ENCODE peak calls at places on chromosomes 4 and X, in four cellular contexts. I is iris pigment epithelial cell; G is effector memory CD8-positive, alpha-beta T cell; L is naive thymus-derived CD8-positive, alpha-beta T cell. Q is an unnamed sample.

GRCh38 chr4:7391637-7392437 is 42.9 kb downstream of the PSAPL1 start:
- DNase-seq in L (no peak), G (no peak), I (no peak), Q (no peak)

GRCh38 chr4:23614284-23614892 is 275.5 kb downstream of the PPARGC1A start:
- DNase-seq in G (no peak), I (peak; percentile 6), L (no peak), Q (no peak)

GRCh38 chr4:8394125-8394524 is 46.4 kb downstream of the ACOX3 start:
- DNase-seq in I (peak; percentile 82), L (no peak), G (no peak), Q (no peak)

GRCh38 chrX:40502688-40503087 is 78.1 kb upstream of the ATP6AP2 start:
- DNase-seq in I (no peak), G (no peak), L (no peak), Q (no peak)

GRCh38 chr4:3873446-3874415 is 107.5 kb downstream of the ADRA2C start:
- DNase-seq in I (no peak), L (no peak), G (no peak), Q (no peak)

GRCh38 chr4:128322986-128323385 is 35.4 kb upstream of the PGRMC2 start:
- DNase-seq in G (no peak), L (no peak), I (peak; percentile 95), Q (no peak)

GRCh38 chrX:4560192-4560591 is 846.7 kb upstream of the PRKX start:
- DNase-seq in G (no peak), L (no peak), I (no peak), Q (no peak)

GRCh38 chr4:183765121-183765990 is 106.3 kb downstream of the TRAPPC11 start:
- DNase-seq in G (no peak), I (no peak), L (no peak), Q (no peak)

GRCh38 chrX:46758956-46759644 is at the start of gene SLC9A7:
- DNase-seq in I (peak; percentile 66), L (peak; percentile 79), G (peak; percentile 70), Q (peak; percentile 62)

GRCh38 chr4:127188847-127189246 is 443.9 kb upstream of the INTU start:
- DNase-seq in G (no peak), L (no peak), I (no peak), Q (no peak)

GRCh38 chr4:102598102-102598758 is 97.1 kb downstream of the NFKB1 start:
- DNase-seq in I (peak; percentile 48), G (no peak), L (no peak), Q (no peak)

GRCh38 chrX:132594129-132594528 is 105.3 kb upstream of the MBNL3 start:
- DNase-seq in L (no peak), G (no peak), I (no peak), Q (no peak)

GRCh38 chr4:152680988-152681731 is 1.4 kb upstream of the TMEM154 start:
- DNase-seq in L (no peak), I (peak; percentile 92), G (no peak), Q (no peak)

GRCh38 chr4:86092684-86093083 is 267.2 kb downstream of the MAPK10 start:
- DNase-seq in L (no peak), G (no peak), I (peak; percentile 91), Q (no peak)

GRCh38 chr4:152063301-152064235 is 302.8 kb upstream of the GATB start:
- DNase-seq in I (no peak), L (no peak), G (peak; percentile 62), Q (peak; percentile 43)

GRCh38 chr4:159191989-159192388 is 89.1 kb downstream of the RAPGEF2 start:
- DNase-seq in I (peak; percentile 87), G (no peak), L (no peak), Q (no peak)

GRCh38 chrX:28922106-28922505 is 334.9 kb downstream of the IL1RAPL1 start:
- DNase-seq in G (no peak), I (peak; percentile 30), L (no peak), Q (no peak)

GRCh38 chrX:118720058-118720707 is 7.2 kb upstream of the IL13RA1 start:
- DNase-seq in L (no peak), G (no peak), I (no peak), Q (no peak)

GRCh38 chr4:120843840-120844527 is 78.5 kb downstream of the PRDM5 start:
- DNase-seq in L (no peak), I (no peak), G (no peak), Q (no peak)

GRCh38 chrX:104319346-104319745 is 64.6 kb upstream of the ESX1 start:
- DNase-seq in G (no peak), I (no peak), L (no peak), Q (no peak)

GRCh38 chrX:154350429-154351182 is 23.8 kb downstream of the FLNA start:
- DNase-seq in G (no peak), L (no peak), I (no peak), Q (no peak)

GRCh38 chrX:23515028-23515427 is 152.3 kb upstream of the PRDX4 start:
- DNase-seq in L (no peak), G (no peak), I (no peak), Q (no peak)

GRCh38 chr4:78704317-78704716 is 71.8 kb upstream of the BMP2K start:
- DNase-seq in I (no peak), L (no peak), G (no peak), Q (no peak)

GRCh38 chrX:72280210-72280882 is 3.3 kb upstream of the RPS4X start:
- DNase-seq in I (no peak), L (no peak), G (no peak), Q (no peak)

GRCh38 chr4:94523033-94523590 is 71.4 kb downstream of the PDLIM5 start:
- DNase-seq in L (no peak), I (no peak), G (no peak), Q (no peak)

GRCh38 chr4:153789741-153790651 is 1.1 kb upstream of the SFRP2 start:
- DNase-seq in G (no peak), L (no peak), I (no peak), Q (no peak)

GRCh38 chr4:5708171-5708828 is at the start of gene EVC2:
- DNase-seq in G (no peak), L (no peak), I (peak; percentile 70), Q (no peak)

GRCh38 chr4:154450971-154451370 is 40.6 kb downstream of the DCHS2 start:
- DNase-seq in I (no peak), L (no peak), G (no peak), Q (no peak)

GRCh38 chr4:7785017-7785416 is 154.6 kb downstream of the AFAP1 start:
- DNase-seq in L (no peak), I (peak; percentile 92), G (no peak), Q (no peak)

Q was measured in immature natural killer cell.